ENCODE peak calls at places on chromosomes 12 and 14, in ten cellular contexts. E is sigmoid colon, B is stomach, H is A549, K is tibial nerve, Z is K562, J is transverse colon, T is upper lobe of left lung, D is esophagus muscularis mucosa, X is suprapubic skin. C is an unnamed sample.

GRCh38 chr12:13942826-13943225 is 38.6 kb downstream of the GRIN2B start:
- DNase-seq in E (no peak), B (no peak), H (no peak), K (no peak), Z (no peak), J (no peak), T (no peak), D (peak; percentile 86), X (no peak), C (no peak)

GRCh38 chr14:103563089-103563620 is 395 bp downstream of the COA8 start:
- DNase-seq in E (peak; percentile 82), B (peak; percentile 69), H (peak; percentile 83), K (no peak), Z (peak; percentile 79), J (peak; percentile 76), T (peak; percentile 81), D (no peak), X (peak; percentile 83), C (no peak)

GRCh38 chr14:67746927-67747326 is 45.2 kb downstream of the RDH12 start:
- DNase-seq in E (no peak), B (no peak), H (no peak), K (no peak), Z (no peak), J (no peak), T (no peak), D (no peak), X (no peak), C (no peak)

GRCh38 chr12:76190249-76190648 is 105.8 kb upstream of the NAP1L1 start:
- DNase-seq in E (no peak), B (no peak), H (no peak), K (no peak), Z (no peak), J (no peak), T (no peak), D (no peak), X (no peak), C (no peak)

GRCh38 chr12:60803147-60803546 is 1207.3 kb downstream of the SLC16A7 start:
- DNase-seq in E (no peak), B (no peak), H (no peak), K (no peak), Z (no peak), J (no peak), T (no peak), D (no peak), X (no peak), C (no peak)

GRCh38 chr14:64040044-64040443 is 187.2 kb downstream of the SYNE2 start:
- DNase-seq in E (no peak), B (no peak), H (no peak), K (no peak), Z (no peak), J (no peak), T (no peak), D (no peak), X (no peak), C (no peak)

GRCh38 chr12:101042211-101042610 is 167.8 kb downstream of the SLC5A8 start:
- DNase-seq in E (no peak), B (no peak), H (no peak), K (no peak), Z (no peak), J (no peak), T (no peak), D (no peak), X (no peak), C (no peak)

GRCh38 chr12:50088577-50089335 is 3.6 kb downstream of the SMARCD1 start:
- DNase-seq in E (no peak), B (peak; percentile 68), H (peak; percentile 78), K (peak; percentile 69), Z (peak; percentile 63), J (peak; percentile 70), T (peak; percentile 55), D (no peak), X (no peak), C (no peak)

GRCh38 chr14:52789118-52789517 is 2.3 kb downstream of the GNPNAT1 start:
- DNase-seq in E (no peak), B (no peak), H (no peak), K (no peak), Z (no peak), J (no peak), T (no peak), D (no peak), X (no peak), C (no peak)

GRCh38 chr12:96070670-96071279 is 35.4 kb upstream of the LTA4H start:
- DNase-seq in E (no peak), B (no peak), H (no peak), K (no peak), Z (peak; percentile 21), J (peak; percentile 13), T (no peak), D (no peak), X (no peak), C (no peak)

GRCh38 chr14:59632381-59632780 is 55.8 kb upstream of the CCDC175 start:
- DNase-seq in E (no peak), B (peak; percentile 34), H (peak; percentile 25), K (peak; percentile 14), Z (peak; percentile 31), J (peak; percentile 30), T (no peak), D (no peak), X (no peak), C (no peak)

GRCh38 chr14:68250950-68251765 is 431.6 kb downstream of the RAD51B start:
- DNase-seq in E (no peak), B (no peak), H (no peak), K (no peak), Z (no peak), J (no peak), T (no peak), D (no peak), X (no peak), C (no peak)

GRCh38 chr14:36665887-36666415 is 4.3 kb downstream of the PAX9 start:
- DNase-seq in E (no peak), B (no peak), H (no peak), K (no peak), Z (no peak), J (no peak), T (no peak), D (no peak), X (no peak), C (no peak)

GRCh38 chr14:55438066-55438683 is 2.2 kb downstream of the TBPL2 start:
- DNase-seq in E (no peak), B (no peak), H (peak; percentile 59), K (peak; percentile 25), Z (peak; percentile 27), J (no peak), T (no peak), D (peak; percentile 62), X (no peak), C (peak; percentile 44)

GRCh38 chr14:99534863-99535262 is 53.7 kb downstream of the CCNK start:
- DNase-seq in E (peak; percentile 90), B (no peak), H (no peak), K (no peak), Z (no peak), J (no peak), T (no peak), D (no peak), X (no peak), C (no peak)

GRCh38 chr12:49359671-49360070 is 7.6 kb upstream of the SPATS2 start:
- DNase-seq in E (no peak), B (peak; percentile 7), H (no peak), K (no peak), Z (no peak), J (no peak), T (no peak), D (no peak), X (no peak), C (no peak)

GRCh38 chr12:129687731-129688130 is 216.1 kb downstream of the TMEM132D start:
- DNase-seq in E (no peak), B (no peak), H (no peak), K (no peak), Z (no peak), J (no peak), T (no peak), D (no peak), X (no peak), C (no peak)

GRCh38 chr14:85531141-85531593 is 1.2 kb downstream of the FLRT2 start:
- DNase-seq in E (peak; percentile 66), B (peak; percentile 28), H (peak; percentile 15), K (peak; percentile 62), Z (no peak), J (no peak), T (no peak), D (no peak), X (peak; percentile 78), C (peak; percentile 73)

GRCh38 chr14:105430535-105430934 is 10.9 kb downstream of the MTA1 start:
- DNase-seq in E (no peak), B (no peak), H (no peak), K (no peak), Z (no peak), J (no peak), T (peak; percentile 41), D (no peak), X (no peak), C (no peak)
- TF ChIP-seq EP300 in E (no peak), B (no peak), H (no peak), K (no peak), Z (no peak), J (no peak), T (no peak), D (no peak), X (no peak), C (no peak)

GRCh38 chr12:108967869-108968540 is 52.9 kb downstream of the SVOP start:
- DNase-seq in E (no peak), B (no peak), H (peak; percentile 56), K (no peak), Z (peak; percentile 40), J (no peak), T (no peak), D (no peak), X (no peak), C (no peak)
- TF ChIP-seq CTCF in E (no peak), B (no peak), H (peak; percentile 50), K (no peak), Z (peak; percentile 74), J (no peak), T (peak; percentile 15), D (peak; percentile 27), X (no peak), C (no peak)

GRCh38 chr12:47105914-47106674 is 26.3 kb upstream of the AMIGO2 start:
- DNase-seq in E (no peak), B (peak; percentile 61), H (no peak), K (no peak), Z (no peak), J (peak; percentile 19), T (no peak), D (no peak), X (no peak), C (no peak)
- H3K4me3 ChIP-seq in E (no peak overlapping the region), B (no peak overlapping the region), H (no peak overlapping the region), K (no peak overlapping the region), Z (no peak overlapping the region), J (no peak overlapping the region), T (no peak overlapping the region), D (no peak overlapping the region), X (no peak overlapping the region), C (no peak overlapping the region)

DNA sequence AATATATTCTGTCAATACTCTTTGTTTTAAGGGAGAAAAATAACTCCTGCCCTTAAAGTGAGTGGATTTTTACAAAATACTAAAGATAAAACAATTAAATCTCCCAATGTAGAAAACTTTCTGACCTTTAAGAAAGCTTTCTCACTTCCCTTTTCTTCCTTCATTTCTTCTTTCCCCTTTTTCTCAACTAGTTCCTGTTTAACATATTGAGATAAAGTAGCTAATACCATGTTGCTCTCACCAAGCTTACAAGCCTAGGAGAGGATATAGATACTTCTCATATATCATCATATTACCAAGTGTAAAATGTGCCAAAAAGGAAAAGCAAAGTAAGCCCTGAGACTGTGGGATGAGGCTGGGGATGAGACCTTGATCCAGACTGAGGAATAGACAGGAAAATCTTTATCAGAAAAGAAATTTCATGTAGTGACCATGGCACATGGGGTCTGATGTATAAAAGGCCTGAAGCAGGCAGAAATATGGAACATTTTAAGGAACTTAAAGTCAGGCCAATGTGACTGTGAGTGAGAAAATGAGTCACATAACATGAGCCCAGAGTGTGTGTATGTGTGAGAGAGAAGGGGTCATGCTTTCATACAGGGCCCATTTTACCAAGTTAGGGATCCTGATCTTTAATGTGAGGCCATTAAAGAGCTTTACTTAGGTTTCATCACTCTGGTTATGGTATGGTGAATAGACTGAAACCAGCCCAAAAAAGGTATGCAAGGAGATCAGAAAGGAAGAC is 1.6 kb upstream of the RPL10L start:
- DNase-seq in E (no peak), B (no peak), H (no peak), K (no peak), Z (no peak), J (no peak), T (no peak), D (no peak), X (no peak), C (no peak)
- TF ChIP-seq EP300 in E (no peak), B (no peak), H (no peak), K (no peak), Z (no peak), J (no peak), T (no peak), D (no peak), X (no peak), C (no peak)

C was measured in ovary.